ENCODE peak calls at places on chromosomes 12 and 14, in six cellular contexts. C, P, H, X, U and Y are unnamed samples.

GRCh38 chr12:25811656-25812126 is 146.8 kb upstream of the RASSF8 start:
- DNase-seq in C (no peak), P (peak; percentile 66), H (no peak), X (no peak), U (no peak), Y (no peak)

GRCh38 chr12:68393398-68393797 is 61.2 kb upstream of the MDM1 start:
- DNase-seq in C (no peak), P (no peak), H (no peak), X (no peak), U (no peak), Y (no peak)

GRCh38 chr14:54529811-54530210 is 20.1 kb downstream of the CGRRF1 start:
- DNase-seq in C (no peak), P (no peak), H (no peak), X (no peak), U (peak; percentile 29), Y (no peak)

GRCh38 chr12:82438356-82438755 is 80.0 kb downstream of the METTL25 start:
- DNase-seq in C (no peak), P (no peak), H (no peak), X (no peak), U (no peak), Y (no peak)

GRCh38 chr12:39157696-39158342 is 252.4 kb upstream of the CPNE8 start:
- DNase-seq in C (no peak), P (no peak), H (no peak), X (no peak), U (no peak), Y (no peak)

GRCh38 chr14:103626150-103626850 is 2.7 kb upstream of the KLC1 start:
- DNase-seq in C (no peak), P (no peak), H (no peak), X (no peak), U (no peak), Y (no peak)

GRCh38 chr14:97177635-97178034 is 380.5 kb downstream of the VRK1 start:
- DNase-seq in C (no peak), P (peak; percentile 85), H (no peak), X (no peak), U (no peak), Y (no peak)

GRCh38 chr14:94044476-94045091 is 18.4 kb downstream of the OTUB2 start:
- DNase-seq in C (no peak), P (no peak), H (no peak), X (no peak), U (no peak), Y (no peak)

GRCh38 chr12:28958553-28959195 is 190.4 kb upstream of the FAR2 start:
- DNase-seq in C (no peak), P (no peak), H (no peak), X (no peak), U (no peak), Y (no peak)

GRCh38 chr12:52896190-52897100 is 8.4 kb downstream of the KRT8 start:
- DNase-seq in C (no peak), P (no peak), H (no peak), X (no peak), U (no peak), Y (no peak)